ENCODE peak calls at places on chromosomes 7 and 10, in five cellular contexts. One of them, this sample, is unnamed.

GRCh38 chr10:68156373-68157185 is 47.3 kb downstream of the MYPN start:
- DNase-seq in HCT116: peak
- DNase-seq in K562: peak
- DNase-seq in NT2/D1: peak
- DNase-seq in HepG2: peak
- DNase-seq in this sample: no peak

GRCh38 chr10:79310911-79311573 is 36.2 kb upstream of the PPIF start:
- DNase-seq in NT2/D1: no peak
- DNase-seq in HepG2: no peak
- DNase-seq in K562: no peak
- DNase-seq in HCT116: no peak
- DNase-seq in this sample: no peak

GRCh38 chr10:58480321-58480720 is 32.4 kb upstream of the BICC1 start:
- DNase-seq in HepG2: no peak
- DNase-seq in HCT116: no peak
- DNase-seq in K562: no peak
- DNase-seq in NT2/D1: no peak
- DNase-seq in this sample: no peak

GRCh38 chr7:46576950-46577349 is 655.9 kb upstream of the IGFBP3 start:
- DNase-seq in NT2/D1: no peak
- DNase-seq in K562: no peak
- DNase-seq in HepG2: no peak
- DNase-seq in HCT116: no peak
- DNase-seq in this sample: no peak

GRCh38 chr10:110115784-110116520 is 91.5 kb upstream of the MXI1 start:
- DNase-seq in NT2/D1: no peak
- DNase-seq in HepG2: no peak
- DNase-seq in K562: no peak
- DNase-seq in HCT116: no peak
- DNase-seq in this sample: no peak

GRCh38 chr10:133096616-133097269 is 9.0 kb downstream of the ADGRA1 start:
- DNase-seq in HepG2: no peak
- DNase-seq in NT2/D1: no peak
- DNase-seq in K562: no peak
- DNase-seq in HCT116: no peak
- DNase-seq in this sample: no peak

GRCh38 chr10:95788830-95789229 is 32.9 kb downstream of the ENTPD1 start:
- DNase-seq in HCT116: no peak
- DNase-seq in HepG2: no peak
- DNase-seq in K562: no peak
- DNase-seq in NT2/D1: no peak
- DNase-seq in this sample: no peak

GRCh38 chr10:118844731-118845573 is 90.2 kb upstream of the CACUL1 start:
- DNase-seq in HepG2: no peak
- DNase-seq in K562: no peak
- DNase-seq in NT2/D1: no peak
- DNase-seq in HCT116: no peak
- DNase-seq in this sample: no peak

GRCh38 chr10:103153765-103154197 is 39.3 kb downstream of the NT5C2 start:
- DNase-seq in NT2/D1: no peak
- DNase-seq in HepG2: peak
- DNase-seq in K562: no peak
- DNase-seq in HCT116: no peak
- DNase-seq in this sample: no peak

GRCh38 chr7:90242369-90243168 is 2.4 kb upstream of the CFAP69 start:
- DNase-seq in HCT116: no peak
- DNase-seq in K562: no peak
- DNase-seq in NT2/D1: no peak
- DNase-seq in HepG2: no peak
- DNase-seq in this sample: peak

GRCh38 chr10:114634607-114634974 is 23.5 kb downstream of the ABLIM1 start:
- DNase-seq in HCT116: peak
- DNase-seq in HepG2: peak
- DNase-seq in NT2/D1: no peak
- DNase-seq in K562: peak
- DNase-seq in this sample: no peak

GRCh38 chr10:91036807-91037405 is 116.0 kb upstream of the ANKRD1 start:
- DNase-seq in NT2/D1: no peak
- DNase-seq in HCT116: no peak
- DNase-seq in K562: no peak
- DNase-seq in HepG2: no peak
- DNase-seq in this sample: no peak

GRCh38 chr10:119667562-119668328 is 16.6 kb downstream of the BAG3 start:
- DNase-seq in NT2/D1: no peak
- DNase-seq in HCT116: peak
- DNase-seq in K562: peak
- DNase-seq in HepG2: peak
- DNase-seq in this sample: no peak

GRCh38 chr7:135447783-135448182 is 62.1 kb downstream of the CNOT4 start:
- DNase-seq in HCT116: no peak
- DNase-seq in K562: no peak
- DNase-seq in HepG2: no peak
- DNase-seq in NT2/D1: no peak
- DNase-seq in this sample: no peak

GRCh38 chr10:81127931-81128330 is 590.2 kb downstream of the SH2D4B start:
- DNase-seq in HepG2: no peak
- DNase-seq in NT2/D1: no peak
- DNase-seq in HCT116: no peak
- DNase-seq in K562: no peak
- DNase-seq in this sample: no peak

GRCh38 chr10:54372164-54372563 is 428.9 kb downstream of the PCDH15 start:
- DNase-seq in K562: no peak
- DNase-seq in HCT116: no peak
- DNase-seq in HepG2: no peak
- DNase-seq in NT2/D1: no peak
- DNase-seq in this sample: no peak

GRCh38 chr7:55569797-55570196 is 2.5 kb downstream of the VOPP1 start:
- DNase-seq in K562: no peak
- DNase-seq in NT2/D1: no peak
- DNase-seq in HepG2: no peak
- DNase-seq in HCT116: no peak
- DNase-seq in this sample: no peak

GRCh38 chr7:55396386-55396785 is 31.2 kb downstream of the LANCL2 start:
- DNase-seq in NT2/D1: no peak
- DNase-seq in K562: no peak
- DNase-seq in HepG2: no peak
- DNase-seq in HCT116: no peak
- DNase-seq in this sample: no peak

GRCh38 chr7:101170617-101171441 is 5.5 kb upstream of the VGF start:
- DNase-seq in HCT116: no peak
- DNase-seq in NT2/D1: no peak
- DNase-seq in HepG2: no peak
- DNase-seq in K562: no peak
- DNase-seq in this sample: no peak

GRCh38 chr7:24773646-24774045 is 16.4 kb upstream of the GSDME start:
- DNase-seq in NT2/D1: no peak
- DNase-seq in K562: no peak
- DNase-seq in HCT116: no peak
- DNase-seq in HepG2: no peak
- DNase-seq in this sample: no peak

GRCh38 chr10:119189811-119190282 is 11.2 kb upstream of the PRDX3 start:
- DNase-seq in HepG2: peak
- DNase-seq in HCT116: no peak
- DNase-seq in NT2/D1: no peak
- DNase-seq in K562: peak
- DNase-seq in this sample: no peak

GRCh38 chr10:112176543-112176942 is 7.0 kb downstream of the GPAM start:
- DNase-seq in NT2/D1: no peak
- DNase-seq in HCT116: no peak
- DNase-seq in K562: no peak
- DNase-seq in HepG2: peak
- DNase-seq in this sample: no peak

GRCh38 chr7:98051118-98051744 is 55.4 kb upstream of the LMTK2 start:
- DNase-seq in K562: peak
- DNase-seq in HepG2: peak
- DNase-seq in HCT116: peak
- DNase-seq in NT2/D1: peak
- DNase-seq in this sample: no peak

GRCh38 chr10:351770-352318 is 216.6 kb downstream of the ZMYND11 start:
- DNase-seq in K562: no peak
- DNase-seq in HepG2: no peak
- DNase-seq in NT2/D1: no peak
- DNase-seq in HCT116: no peak
- DNase-seq in this sample: no peak

GRCh38 chr7:934469-935320 is 19.8 kb downstream of the ADAP1 start:
- DNase-seq in NT2/D1: no peak
- DNase-seq in HepG2: no peak
- DNase-seq in HCT116: no peak
- DNase-seq in K562: no peak
- DNase-seq in this sample: no peak

GRCh38 chr10:60185426-60185825 is 204.2 kb downstream of the ANK3 start:
- DNase-seq in HepG2: no peak
- DNase-seq in HCT116: no peak
- DNase-seq in K562: no peak
- DNase-seq in NT2/D1: no peak
- DNase-seq in this sample: no peak

DNA sequence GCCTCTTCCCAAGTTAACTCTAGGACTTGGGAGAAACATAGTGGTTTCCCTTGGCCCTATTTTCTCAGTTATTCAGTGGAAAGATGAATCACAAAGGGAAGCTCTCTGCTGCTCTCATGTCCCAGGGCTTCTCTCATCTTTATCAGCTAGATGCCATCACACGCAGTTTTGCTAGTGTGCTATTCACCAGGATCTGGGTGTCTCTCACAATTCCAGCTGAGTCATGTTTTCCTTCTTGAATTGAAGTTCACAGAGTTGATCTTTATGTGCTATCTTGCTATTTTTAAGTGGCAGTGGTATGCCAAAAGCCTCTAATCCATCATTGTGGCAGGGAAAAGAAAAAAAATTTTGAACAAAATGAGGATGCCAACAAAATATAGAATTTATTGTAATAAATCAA is 101.3 kb downstream of the TWIST1 start:
- DNase-seq in K562: no peak
- DNase-seq in HCT116: no peak
- DNase-seq in NT2/D1: no peak
- DNase-seq in HepG2: no peak
- DNase-seq in this sample: no peak
- TF ChIP-seq ZNF274 in K562: no peak
- TF ChIP-seq ZNF274 in HCT116: no peak
- TF ChIP-seq ZNF274 in NT2/D1: no peak
- TF ChIP-seq ZNF274 in HepG2: no peak
- TF ChIP-seq ZNF274 in this sample: no peak

GRCh38 chr7:73560035-73560835 is 2.7 kb upstream of the BCL7B start:
- DNase-seq in HepG2: peak
- DNase-seq in K562: no peak
- DNase-seq in NT2/D1: no peak
- DNase-seq in HCT116: no peak
- DNase-seq in this sample: no peak
- TF ChIP-seq ZNF274 in HepG2: no peak
- TF ChIP-seq ZNF274 in K562: no peak
- TF ChIP-seq ZNF274 in NT2/D1: no peak
- TF ChIP-seq ZNF274 in HCT116: no peak
- TF ChIP-seq ZNF274 in this sample: no peak

GRCh38 chr7:157502701-157503111 is 165.9 kb downstream of the DNAJB6 start:
- DNase-seq in HepG2: no peak
- DNase-seq in K562: no peak
- DNase-seq in NT2/D1: no peak
- DNase-seq in HCT116: no peak
- DNase-seq in this sample: no peak
- TF ChIP-seq ZNF274 in HepG2: no peak
- TF ChIP-seq ZNF274 in K562: no peak
- TF ChIP-seq ZNF274 in NT2/D1: no peak
- TF ChIP-seq ZNF274 in HCT116: no peak
- TF ChIP-seq ZNF274 in this sample: no peak

GRCh38 chr7:125814030-125814535 is 884.5 kb upstream of the POT1 start:
- DNase-seq in HepG2: no peak
- DNase-seq in K562: no peak
- DNase-seq in HCT116: no peak
- DNase-seq in NT2/D1: no peak
- DNase-seq in this sample: no peak
- TF ChIP-seq ZNF274 in HepG2: no peak
- TF ChIP-seq ZNF274 in K562: no peak
- TF ChIP-seq ZNF274 in HCT116: no peak
- TF ChIP-seq ZNF274 in NT2/D1: no peak
- TF ChIP-seq ZNF274 in this sample: no peak

GRCh38 chr10:14742382-14742781 is 32.3 kb downstream of the FAM107B start:
- DNase-seq in HepG2: no peak
- DNase-seq in NT2/D1: no peak
- DNase-seq in K562: no peak
- DNase-seq in HCT116: no peak
- DNase-seq in this sample: no peak

GRCh38 chr10:14748471-14748870 is 26.2 kb downstream of the FAM107B start:
- DNase-seq in HepG2: no peak
- DNase-seq in HCT116: no peak
- DNase-seq in K562: no peak
- DNase-seq in NT2/D1: no peak
- DNase-seq in this sample: no peak

GRCh38 chr10:14740684-14741247 is 33.9 kb downstream of the FAM107B start:
- DNase-seq in HCT116: no peak
- DNase-seq in HepG2: no peak
- DNase-seq in K562: no peak
- DNase-seq in NT2/D1: no peak
- DNase-seq in this sample: no peak

GRCh38 chr10:14738011-14738510 is 36.6 kb downstream of the FAM107B start:
- DNase-seq in HepG2: no peak
- DNase-seq in NT2/D1: no peak
- DNase-seq in K562: no peak
- DNase-seq in HCT116: no peak
- DNase-seq in this sample: no peak

GRCh38 chr10:14742815-14743214 is 31.9 kb downstream of the FAM107B start:
- DNase-seq in HepG2: no peak
- DNase-seq in K562: no peak
- DNase-seq in HCT116: no peak
- DNase-seq in NT2/D1: no peak
- DNase-seq in this sample: peak
- TF ChIP-seq ZNF274 in HepG2: no peak
- TF ChIP-seq ZNF274 in K562: no peak
- TF ChIP-seq ZNF274 in HCT116: no peak
- TF ChIP-seq ZNF274 in NT2/D1: no peak
- TF ChIP-seq ZNF274 in this sample: no peak

This sample was measured in GM12878.